ENCODE peak calls at places on chromosome 12, in six cellular contexts. One of them, this sample, is unnamed.

GRCh38 chr12:96295532-96296160 is 101.5 kb downstream of the ELK3 start:
- DNase-seq in HCT116: no peak
- DNase-seq in GM12878: no peak
- DNase-seq in HepG2: no peak
- DNase-seq in SK-N-SH: no peak
- DNase-seq in K562: no peak
- DNase-seq in this sample: no peak

GRCh38 chr12:124551268-124552144 is 15.9 kb downstream of the NCOR2 start:
- DNase-seq in HepG2: no peak
- DNase-seq in SK-N-SH: peak; percentile 47
- DNase-seq in K562: peak; percentile 79
- DNase-seq in GM12878: no peak
- DNase-seq in HCT116: no peak
- DNase-seq in this sample: peak; percentile 51

GRCh38 chr12:54383041-54383609 is 1.4 kb downstream of the ZNF385A start:
- DNase-seq in HepG2: no peak
- DNase-seq in K562: peak; percentile 79
- DNase-seq in SK-N-SH: no peak
- DNase-seq in GM12878: no peak
- DNase-seq in HCT116: no peak
- DNase-seq in this sample: no peak

GRCh38 chr12:120997448-120997847 is 18.8 kb downstream of the C12orf43 start:
- DNase-seq in GM12878: no peak
- DNase-seq in K562: no peak
- DNase-seq in HepG2: no peak
- DNase-seq in SK-N-SH: peak; percentile 23
- DNase-seq in HCT116: no peak
- DNase-seq in this sample: no peak

GRCh38 chr12:93813972-93814821 is 137.0 kb downstream of the CRADD start:
- DNase-seq in K562: peak; percentile 40
- DNase-seq in HepG2: peak; percentile 43
- DNase-seq in SK-N-SH: no peak
- DNase-seq in GM12878: no peak
- DNase-seq in HCT116: no peak
- DNase-seq in this sample: peak; percentile 29

GRCh38 chr12:27164330-27165045 is 79.6 kb upstream of the STK38L start:
- DNase-seq in HCT116: no peak
- DNase-seq in SK-N-SH: no peak
- DNase-seq in K562: no peak
- DNase-seq in GM12878: no peak
- DNase-seq in HepG2: no peak
- DNase-seq in this sample: no peak

GRCh38 chr12:115260807-115261161 is 576.8 kb upstream of the TBX3 start:
- DNase-seq in GM12878: no peak
- DNase-seq in SK-N-SH: no peak
- DNase-seq in HepG2: no peak
- DNase-seq in K562: no peak
- DNase-seq in HCT116: no peak
- DNase-seq in this sample: no peak

GRCh38 chr12:91396296-91396695 is 213.7 kb upstream of the DCN start:
- DNase-seq in K562: no peak
- DNase-seq in HepG2: no peak
- DNase-seq in GM12878: no peak
- DNase-seq in HCT116: no peak
- DNase-seq in SK-N-SH: no peak
- DNase-seq in this sample: no peak

GRCh38 chr12:68786929-68787328 is 21.0 kb upstream of the MDM2 start:
- DNase-seq in HepG2: peak; percentile 56
- DNase-seq in HCT116: no peak
- DNase-seq in SK-N-SH: no peak
- DNase-seq in K562: peak; percentile 40
- DNase-seq in GM12878: no peak
- DNase-seq in this sample: peak; percentile 50

GRCh38 chr12:26172478-26172877 is 22.9 kb upstream of the SSPN start:
- DNase-seq in K562: no peak
- DNase-seq in SK-N-SH: no peak
- DNase-seq in HepG2: no peak
- DNase-seq in GM12878: no peak
- DNase-seq in HCT116: no peak
- DNase-seq in this sample: no peak

DNA sequence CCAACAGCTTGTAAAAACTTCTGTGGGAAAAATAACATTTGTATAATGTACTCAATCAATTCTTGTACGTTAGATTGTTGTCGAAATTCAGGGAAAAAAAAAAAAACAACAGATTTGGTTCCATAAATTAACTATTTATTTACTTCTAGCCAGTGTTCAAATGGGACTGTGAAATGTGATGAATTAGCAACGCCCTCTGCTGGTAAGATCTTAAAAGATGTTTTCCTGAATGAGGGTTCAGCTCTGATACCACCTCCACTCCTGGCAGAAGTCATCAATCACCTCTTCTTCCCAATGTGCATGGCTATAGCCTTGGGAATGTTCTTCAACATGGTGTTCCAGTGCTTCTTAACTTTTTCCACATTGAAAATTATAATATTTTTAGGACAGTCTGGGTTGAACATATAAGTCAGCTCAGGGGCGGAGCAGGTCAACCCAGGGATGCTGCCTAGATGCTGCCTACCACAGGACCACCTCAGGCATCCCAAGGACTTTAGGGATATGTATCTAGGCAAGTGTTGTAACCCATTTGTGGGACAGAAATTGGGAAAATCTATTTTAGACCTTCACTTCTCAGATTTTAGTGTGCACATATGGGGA is 170.7 kb downstream of the OTOGL start:
- DNase-seq in HepG2: peak; percentile 24
- DNase-seq in GM12878: no peak
- DNase-seq in SK-N-SH: peak; percentile 10
- DNase-seq in K562: peak; percentile 41
- DNase-seq in HCT116: peak; percentile 23
- DNase-seq in this sample: peak; percentile 67
- TF ChIP-seq JUND in HepG2: no peak
- TF ChIP-seq JUND in GM12878: no peak
- TF ChIP-seq JUND in SK-N-SH: no peak
- TF ChIP-seq JUND in K562: no peak
- TF ChIP-seq JUND in HCT116: no peak
- TF ChIP-seq JUND in this sample: no peak

GRCh38 chr12:40581889-40582288 is 110.3 kb upstream of the CNTN1 start:
- DNase-seq in HCT116: no peak
- DNase-seq in SK-N-SH: no peak
- DNase-seq in K562: no peak
- DNase-seq in GM12878: no peak
- DNase-seq in HepG2: no peak
- DNase-seq in this sample: no peak
- TF ChIP-seq JUND in HCT116: no peak
- TF ChIP-seq JUND in SK-N-SH: no peak
- TF ChIP-seq JUND in K562: no peak
- TF ChIP-seq JUND in GM12878: no peak
- TF ChIP-seq JUND in HepG2: no peak
- TF ChIP-seq JUND in this sample: no peak

DNA sequence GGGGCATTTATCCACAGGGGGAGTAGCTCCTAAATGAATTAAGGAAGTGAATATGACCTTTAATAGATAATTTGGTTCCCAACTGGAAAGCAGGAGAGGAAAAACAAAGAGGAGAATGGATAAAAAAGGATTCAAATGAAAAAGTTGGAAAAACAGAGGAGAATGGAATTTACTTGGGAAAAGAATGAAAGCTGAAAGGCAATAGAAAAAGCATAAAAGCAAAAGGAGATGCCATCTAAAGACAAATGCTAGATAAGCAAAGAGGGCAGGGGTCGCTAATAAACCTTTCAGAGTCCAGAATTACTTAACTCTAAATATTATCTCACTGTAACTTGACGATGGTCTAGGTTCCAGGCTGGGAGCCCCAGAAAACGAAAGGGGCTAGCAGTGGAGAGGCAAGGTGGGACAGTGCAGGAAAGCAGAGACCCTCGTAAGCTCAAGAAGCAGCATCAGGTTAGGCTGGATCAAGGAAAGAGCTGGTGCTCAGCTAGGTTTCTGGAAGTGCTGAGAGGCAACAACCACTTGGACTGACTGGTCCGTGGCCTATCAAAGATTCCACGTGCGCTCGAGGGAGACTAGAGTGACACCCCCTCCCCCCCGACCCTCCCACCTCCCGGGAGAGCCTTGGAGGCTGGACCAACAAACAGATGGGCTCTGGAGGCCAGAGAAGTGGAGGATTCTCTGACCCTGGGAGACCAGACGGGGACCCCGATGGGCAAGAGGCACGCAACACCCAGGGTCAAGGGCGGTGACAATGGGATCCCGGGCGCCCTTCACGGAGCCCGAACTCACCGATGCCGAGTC is 1.2 kb downstream of the SLC2A13 start:
- DNase-seq in HCT116: no peak
- DNase-seq in HepG2: no peak
- DNase-seq in SK-N-SH: no peak
- DNase-seq in GM12878: no peak
- DNase-seq in K562: peak; percentile 70
- DNase-seq in this sample: peak; percentile 17
- TF ChIP-seq JUND in HCT116: no peak
- TF ChIP-seq JUND in HepG2: no peak
- TF ChIP-seq JUND in SK-N-SH: no peak
- TF ChIP-seq JUND in GM12878: no peak
- TF ChIP-seq JUND in K562: no peak
- TF ChIP-seq JUND in this sample: no peak

GRCh38 chr12:113800201-113800600 is 165.9 kb downstream of the RBM19 start:
- DNase-seq in HCT116: no peak
- DNase-seq in K562: no peak
- DNase-seq in GM12878: no peak
- DNase-seq in HepG2: no peak
- DNase-seq in SK-N-SH: no peak
- DNase-seq in this sample: no peak
- TF ChIP-seq JUND in HCT116: no peak
- TF ChIP-seq JUND in K562: no peak
- TF ChIP-seq JUND in GM12878: no peak
- TF ChIP-seq JUND in HepG2: no peak
- TF ChIP-seq JUND in SK-N-SH: no peak
- TF ChIP-seq JUND in this sample: no peak

GRCh38 chr12:16881986-16882385 is 276.0 kb upstream of the LMO3 start:
- DNase-seq in K562: no peak
- DNase-seq in HepG2: no peak
- DNase-seq in GM12878: no peak
- DNase-seq in SK-N-SH: peak; percentile 9
- DNase-seq in HCT116: no peak
- DNase-seq in this sample: no peak
- TF ChIP-seq JUND in K562: no peak
- TF ChIP-seq JUND in HepG2: no peak
- TF ChIP-seq JUND in GM12878: no peak
- TF ChIP-seq JUND in SK-N-SH: no peak
- TF ChIP-seq JUND in HCT116: no peak
- TF ChIP-seq JUND in this sample: no peak

GRCh38 chr12:118315821-118316220 is 56.9 kb downstream of the TAOK3 start:
- DNase-seq in HepG2: no peak
- DNase-seq in K562: no peak
- DNase-seq in GM12878: no peak
- DNase-seq in SK-N-SH: no peak
- DNase-seq in HCT116: no peak
- DNase-seq in this sample: no peak

GRCh38 chr12:118318703-118319102 is 54.0 kb downstream of the TAOK3 start:
- DNase-seq in K562: no peak
- DNase-seq in SK-N-SH: no peak
- DNase-seq in HCT116: no peak
- DNase-seq in HepG2: no peak
- DNase-seq in GM12878: no peak
- DNase-seq in this sample: no peak

GRCh38 chr12:118317729-118318128 is 55.0 kb downstream of the TAOK3 start:
- DNase-seq in K562: no peak
- DNase-seq in GM12878: no peak
- DNase-seq in SK-N-SH: no peak
- DNase-seq in HCT116: no peak
- DNase-seq in HepG2: no peak
- DNase-seq in this sample: no peak

DNA sequence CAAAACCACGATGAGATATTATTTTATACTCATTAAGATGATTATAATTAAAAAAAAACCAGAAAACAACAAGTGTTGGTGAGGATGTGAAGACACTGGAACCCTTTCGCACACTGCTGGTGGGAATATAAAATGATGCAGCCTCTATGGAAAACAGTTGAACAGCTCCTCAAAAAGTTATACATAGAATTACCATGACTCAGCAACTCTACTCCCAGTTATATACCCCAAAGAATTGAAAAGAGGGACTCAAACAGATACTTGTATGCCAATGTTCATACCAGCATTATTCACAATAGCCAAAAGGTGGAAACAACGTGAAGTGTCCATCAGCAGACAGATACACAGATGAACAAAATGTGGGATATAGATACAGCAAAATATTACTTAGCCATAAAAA is 53.1 kb downstream of the TAOK3 start:
- DNase-seq in GM12878: no peak
- DNase-seq in HCT116: no peak
- DNase-seq in SK-N-SH: no peak
- DNase-seq in HepG2: no peak
- DNase-seq in K562: peak; percentile 16
- DNase-seq in this sample: no peak
- TF ChIP-seq JUND in GM12878: no peak
- TF ChIP-seq JUND in HCT116: no peak
- TF ChIP-seq JUND in SK-N-SH: peak; percentile 2
- TF ChIP-seq JUND in HepG2: no peak
- TF ChIP-seq JUND in K562: no peak
- TF ChIP-seq JUND in this sample: no peak

DNA sequence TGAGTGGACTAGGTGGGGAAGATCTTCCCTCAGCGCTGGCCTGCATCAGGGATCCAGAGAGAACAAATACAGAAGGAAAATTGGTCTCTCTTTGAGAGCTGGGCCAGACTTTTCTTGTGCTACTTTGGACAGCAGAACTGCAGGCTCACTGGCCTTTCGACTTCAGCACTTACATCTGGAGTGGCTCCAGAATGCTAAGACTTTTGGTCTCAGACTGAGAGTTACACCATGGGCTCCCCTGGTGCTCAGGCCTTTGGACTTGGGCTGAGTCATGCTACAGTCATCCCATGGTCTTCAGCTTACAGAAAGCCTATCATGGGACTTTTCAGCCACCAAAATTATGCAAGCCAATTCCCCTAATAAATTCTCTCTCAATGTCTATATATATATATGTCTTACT is 9.0 kb upstream of the CD163 start:
- DNase-seq in HCT116: peak; percentile 38
- DNase-seq in GM12878: no peak
- DNase-seq in HepG2: peak; percentile 51
- DNase-seq in SK-N-SH: no peak
- DNase-seq in K562: peak; percentile 1
- DNase-seq in this sample: no peak
- TF ChIP-seq JUND in HCT116: peak; percentile 30
- TF ChIP-seq JUND in GM12878: no peak
- TF ChIP-seq JUND in HepG2: peak; percentile 56
- TF ChIP-seq JUND in SK-N-SH: no peak
- TF ChIP-seq JUND in K562: peak; percentile 10
- TF ChIP-seq JUND in this sample: no peak

This sample was measured in T47D.